ENCODE peak calls at places on chromosomes 3 and 15, in seven cellular contexts. Q is sciatic nerve; W is activated naive CD4-positive, alpha-beta T cell treated with Interleukin-2 at 50 U/mL for 16 hours; B is AG10803; R is fibroblast of lung; N is NCI-H524; J is chondrocyte. U is an unnamed sample.

GRCh38 chr3:159763466-159764210 is 225.0 kb upstream of the IL12A start:
- DNase-seq in Q (peak; percentile 76), W (no peak), B (peak; percentile 83), R (peak; percentile 89), N (peak; percentile 96), J (peak; percentile 94), U (peak; percentile 45)

GRCh38 chr15:29567336-29567735 is 254.9 kb downstream of the TJP1 start:
- DNase-seq in Q (no peak), W (no peak), B (no peak), R (no peak), N (no peak), J (no peak), U (no peak)

GRCh38 chr3:52528596-52529375 is 4.9 kb downstream of the NT5DC2 start:
- DNase-seq in Q (peak; percentile 59), W (no peak), B (no peak), R (no peak), N (no peak), J (peak; percentile 83), U (peak; percentile 11)

GRCh38 chr3:116425126-116425525 is 20.2 kb downstream of the LSAMP start:
- DNase-seq in Q (no peak), W (no peak), B (no peak), R (no peak), N (no peak), J (no peak), U (no peak)

GRCh38 chr3:73074681-73075305 is 13.3 kb downstream of the EBLN2 start:
- DNase-seq in Q (no peak), W (no peak), B (peak; percentile 85), R (peak; percentile 45), N (no peak), J (no peak), U (no peak)

GRCh38 chr3:24100694-24101402 is 155.8 kb downstream of the NR1D2 start:
- DNase-seq in Q (no peak), W (no peak), B (peak; percentile 34), R (no peak), N (no peak), J (no peak), U (no peak)

GRCh38 chr3:63387568-63387967 is 109.5 kb downstream of the SYNPR start:
- DNase-seq in Q (no peak), W (no peak), B (no peak), R (peak; percentile 84), N (no peak), J (no peak), U (no peak)

GRCh38 chr15:85749261-85750151 is 45.2 kb downstream of the KLHL25 start:
- DNase-seq in Q (peak; percentile 67), W (no peak), B (peak; percentile 47), R (peak; percentile 27), N (no peak), J (no peak), U (no peak)

GRCh38 chr3:172241385-172241784 is 202.0 kb downstream of the FNDC3B start:
- DNase-seq in Q (no peak), W (no peak), B (no peak), R (no peak), N (no peak), J (no peak), U (no peak)

GRCh38 chr3:14587733-14588360 is 47.7 kb upstream of the GRIP2 start:
- DNase-seq in Q (no peak), W (no peak), B (peak; percentile 53), R (peak; percentile 26), N (no peak), J (no peak), U (no peak)

GRCh38 chr3:120741320-120741719 is 996 bp downstream of the RABL3 start:
- DNase-seq in Q (no peak), W (no peak), B (no peak), R (no peak), N (no peak), J (no peak), U (no peak)

GRCh38 chr3:5699313-5699712 is 511.8 kb downstream of the EDEM1 start:
- DNase-seq in Q (no peak), W (no peak), B (no peak), R (no peak), N (no peak), J (no peak), U (no peak)

GRCh38 chr15:94306700-94307650 is 75.6 kb downstream of the MCTP2 start:
- DNase-seq in Q (no peak), W (no peak), B (peak; percentile 65), R (peak; percentile 83), N (no peak), J (no peak), U (no peak)

GRCh38 chr3:15796771-15797599 is 794 bp downstream of the ANKRD28 start:
- DNase-seq in Q (no peak), W (no peak), B (peak; percentile 76), R (peak; percentile 84), N (no peak), J (no peak), U (peak; percentile 20)

GRCh38 chr15:27414168-27414870 is 443.3 kb downstream of the GABRG3 start:
- DNase-seq in Q (no peak), W (no peak), B (peak; percentile 34), R (peak; percentile 88), N (no peak), J (no peak), U (no peak)

GRCh38 chr3:14304101-14305045 is 98.0 kb upstream of the SLC6A6 start:
- DNase-seq in Q (no peak), W (no peak), B (no peak), R (no peak), N (no peak), J (no peak), U (no peak)

GRCh38 chr15:29675791-29676301 is 146.4 kb downstream of the TJP1 start:
- DNase-seq in Q (no peak), W (no peak), B (no peak), R (no peak), N (no peak), J (no peak), U (no peak)

GRCh38 chr15:58511588-58511987 is 79.8 kb downstream of the LIPC start:
- DNase-seq in Q (no peak), W (no peak), B (no peak), R (no peak), N (no peak), J (no peak), U (no peak)

GRCh38 chr15:42159381-42160015 is 3.1 kb upstream of the PLA2G4F start:
- DNase-seq in Q (peak; percentile 59), W (no peak), B (no peak), R (no peak), N (no peak), J (no peak), U (no peak)

GRCh38 chr3:112338021-112338726 is 5.2 kb downstream of the CD200 start:
- DNase-seq in Q (no peak), W (no peak), B (no peak), R (peak; percentile 54), N (no peak), J (no peak), U (no peak)

GRCh38 chr15:74202461-74203401 is at the start of gene STRA6:
- DNase-seq in Q (no peak), W (no peak), B (peak; percentile 33), R (peak; percentile 59), N (peak; percentile 73), J (no peak), U (no peak)

GRCh38 chr3:179622023-179622422 is 17.4 kb downstream of the NDUFB5 start:
- DNase-seq in Q (no peak), W (no peak), B (no peak), R (no peak), N (no peak), J (no peak), U (no peak)

GRCh38 chr15:55357774-55358173 is 38.8 kb downstream of the PIGB start:
- DNase-seq in Q (no peak), W (no peak), B (peak; percentile 60), R (peak; percentile 79), N (peak; percentile 20), J (no peak), U (no peak)

GRCh38 chr15:99409097-99409473 is 156.7 kb upstream of the MEF2A start:
- DNase-seq in Q (no peak), W (no peak), B (peak; percentile 60), R (peak; percentile 49), N (peak; percentile 81), J (peak; percentile 68), U (no peak)

GRCh38 chr15:71654714-71655174 is 155.6 kb upstream of the NR2E3 start:
- DNase-seq in Q (no peak), W (no peak), B (no peak), R (no peak), N (no peak), J (no peak), U (no peak)

GRCh38 chr3:178420033-178420432 is 116.2 kb upstream of the KCNMB2 start:
- DNase-seq in Q (no peak), W (no peak), B (no peak), R (no peak), N (no peak), J (no peak), U (no peak)

GRCh38 chr15:83475551-83475950 is 28.4 kb downstream of the SH3GL3 start:
- DNase-seq in Q (no peak), W (no peak), B (peak; percentile 28), R (peak; percentile 75), N (no peak), J (no peak), U (no peak)

GRCh38 chr15:31215490-31216209 is 111.0 kb upstream of the KLF13 start:
- DNase-seq in Q (peak; percentile 89), W (peak; percentile 86), B (peak; percentile 52), R (peak; percentile 45), N (peak; percentile 83), J (no peak), U (peak; percentile 86)

GRCh38 chr3:134325722-134326121 is 48.5 kb downstream of the AMOTL2 start:
- DNase-seq in Q (peak; percentile 54), W (no peak), B (no peak), R (no peak), N (no peak), J (no peak), U (no peak)

GRCh38 chr3:150351398-150351797 is 56.7 kb upstream of the TSC22D2 start:
- DNase-seq in Q (no peak), W (no peak), B (no peak), R (no peak), N (no peak), J (no peak), U (no peak)

GRCh38 chr3:56309465-56309864 is 158.8 kb downstream of the ERC2 start:
- DNase-seq in Q (no peak), W (no peak), B (no peak), R (no peak), N (no peak), J (no peak), U (no peak)

GRCh38 chr3:177676947-177677587 is 479.8 kb upstream of the TBL1XR1 start:
- DNase-seq in Q (no peak), W (no peak), B (no peak), R (no peak), N (no peak), J (no peak), U (no peak)

GRCh38 chr3:21163961-21164360 is 587.0 kb downstream of the ZNF385D start:
- DNase-seq in Q (no peak), W (no peak), B (no peak), R (no peak), N (peak; percentile 94), J (no peak), U (no peak)

GRCh38 chr15:49696441-49696840 is 75.6 kb downstream of the DTWD1 start:
- DNase-seq in Q (no peak), W (no peak), B (peak; percentile 45), R (peak; percentile 24), N (no peak), J (no peak), U (no peak)

GRCh38 chr15:70226337-70226980 is 128.7 kb upstream of the TLE3 start:
- DNase-seq in Q (no peak), W (no peak), B (no peak), R (no peak), N (no peak), J (no peak), U (no peak)